ENCODE peak calls at places on chromosomes 2 and 18, in six cellular contexts. One of them, this sample, is unnamed.

GRCh38 chr2:235070063-235070706 is 118.4 kb downstream of the SH3BP4 start:
- DNase-seq in GM12878: no peak
- DNase-seq in HCT116: no peak
- DNase-seq in HepG2: no peak
- DNase-seq in H1: peak; percentile 63
- DNase-seq in K562: no peak
- DNase-seq in this sample: no peak

GRCh38 chr18:25298853-25299274 is 53.1 kb downstream of the ZNF521 start:
- DNase-seq in GM12878: no peak
- DNase-seq in HCT116: no peak
- DNase-seq in HepG2: no peak
- DNase-seq in H1: no peak
- DNase-seq in K562: peak; percentile 33
- DNase-seq in this sample: no peak

GRCh38 chr2:191910518-191910917 is 63.6 kb upstream of the CAVIN2 start:
- DNase-seq in GM12878: no peak
- DNase-seq in HCT116: no peak
- DNase-seq in HepG2: no peak
- DNase-seq in H1: no peak
- DNase-seq in K562: no peak
- DNase-seq in this sample: no peak

GRCh38 chr2:224101820-224102630 is 62.9 kb upstream of the SERPINE2 start:
- DNase-seq in GM12878: no peak
- DNase-seq in HCT116: no peak
- DNase-seq in HepG2: no peak
- DNase-seq in H1: no peak
- DNase-seq in K562: no peak
- DNase-seq in this sample: no peak

GRCh38 chr2:127387655-127388422 is at the start of gene MAP3K2:
- DNase-seq in GM12878: peak; percentile 45
- DNase-seq in HCT116: peak; percentile 72
- DNase-seq in HepG2: peak; percentile 86
- DNase-seq in H1: no peak
- DNase-seq in K562: peak; percentile 100
- DNase-seq in this sample: peak; percentile 82

GRCh38 chr18:13481820-13482640 is 244.3 kb downstream of the FAM210A start:
- DNase-seq in GM12878: peak; percentile 51
- DNase-seq in HCT116: no peak
- DNase-seq in HepG2: no peak
- DNase-seq in H1: no peak
- DNase-seq in K562: no peak
- DNase-seq in this sample: no peak

GRCh38 chr2:224263571-224264043 is 138.3 kb downstream of the FAM124B start:
- DNase-seq in GM12878: no peak
- DNase-seq in HCT116: no peak
- DNase-seq in HepG2: no peak
- DNase-seq in H1: no peak
- DNase-seq in K562: no peak
- DNase-seq in this sample: no peak

GRCh38 chr2:42256502-42256901 is 87.3 kb downstream of the EML4 start:
- DNase-seq in GM12878: peak; percentile 27
- DNase-seq in HCT116: no peak
- DNase-seq in HepG2: no peak
- DNase-seq in H1: no peak
- DNase-seq in K562: no peak
- DNase-seq in this sample: no peak

GRCh38 chr18:478679-479078 is 21.8 kb downstream of the COLEC12 start:
- DNase-seq in GM12878: no peak
- DNase-seq in HCT116: no peak
- DNase-seq in HepG2: no peak
- DNase-seq in H1: no peak
- DNase-seq in K562: no peak
- DNase-seq in this sample: no peak

GRCh38 chr2:174611006-174611405 is 13.4 kb upstream of the WIPF1 start:
- DNase-seq in GM12878: no peak
- DNase-seq in HCT116: no peak
- DNase-seq in HepG2: no peak
- DNase-seq in H1: no peak
- DNase-seq in K562: no peak
- DNase-seq in this sample: no peak

GRCh38 chr18:73638709-73639108 is 508.9 kb downstream of the FBXO15 start:
- DNase-seq in GM12878: no peak
- DNase-seq in HCT116: no peak
- DNase-seq in HepG2: no peak
- DNase-seq in H1: no peak
- DNase-seq in K562: no peak
- DNase-seq in this sample: no peak

GRCh38 chr18:31268985-31269406 is 49.0 kb upstream of the DSG1 start:
- DNase-seq in GM12878: peak; percentile 51
- DNase-seq in HCT116: no peak
- DNase-seq in HepG2: no peak
- DNase-seq in H1: no peak
- DNase-seq in K562: no peak
- DNase-seq in this sample: no peak

GRCh38 chr18:5543854-5544389 is at the start of gene EPB41L3:
- DNase-seq in GM12878: no peak
- DNase-seq in HCT116: no peak
- DNase-seq in HepG2: no peak
- DNase-seq in H1: no peak
- DNase-seq in K562: no peak
- DNase-seq in this sample: no peak

GRCh38 chr2:232528746-232529445 is 2.9 kb downstream of the CHRND start:
- DNase-seq in GM12878: no peak
- DNase-seq in HCT116: no peak
- DNase-seq in HepG2: no peak
- DNase-seq in H1: no peak
- DNase-seq in K562: no peak
- DNase-seq in this sample: no peak

GRCh38 chr2:109170645-109171044 is 41.6 kb downstream of the SH3RF3 start:
- DNase-seq in GM12878: no peak
- DNase-seq in HCT116: no peak
- DNase-seq in HepG2: no peak
- DNase-seq in H1: no peak
- DNase-seq in K562: no peak
- DNase-seq in this sample: no peak

GRCh38 chr18:22167471-22168151 is 1.8 kb upstream of the GATA6 start:
- DNase-seq in GM12878: no peak
- DNase-seq in HCT116: no peak
- DNase-seq in HepG2: no peak
- DNase-seq in H1: no peak
- DNase-seq in K562: no peak
- DNase-seq in this sample: no peak

GRCh38 chr2:39660612-39661196 is 5.0 kb upstream of the TMEM178A start:
- DNase-seq in GM12878: no peak
- DNase-seq in HCT116: no peak
- DNase-seq in HepG2: no peak
- DNase-seq in H1: no peak
- DNase-seq in K562: no peak
- DNase-seq in this sample: no peak

GRCh38 chr2:30178618-30179404 is 32.0 kb downstream of the YPEL5 start:
- DNase-seq in GM12878: no peak
- DNase-seq in HCT116: no peak
- DNase-seq in HepG2: no peak
- DNase-seq in H1: no peak
- DNase-seq in K562: peak; percentile 38
- DNase-seq in this sample: no peak

GRCh38 chr18:48228301-48228715 is 180.9 kb downstream of the ZBTB7C start:
- DNase-seq in GM12878: no peak
- DNase-seq in HCT116: no peak
- DNase-seq in HepG2: no peak
- DNase-seq in H1: no peak
- DNase-seq in K562: no peak
- DNase-seq in this sample: no peak

GRCh38 chr2:96967964-96968363 is 18.4 kb downstream of the FAM178B start:
- DNase-seq in GM12878: no peak
- DNase-seq in HCT116: no peak
- DNase-seq in HepG2: no peak
- DNase-seq in H1: no peak
- DNase-seq in K562: no peak
- DNase-seq in this sample: no peak

GRCh38 chr2:96537066-96537733 is 648 bp downstream of the ARID5A start:
- DNase-seq in GM12878: peak; percentile 66
- DNase-seq in HCT116: no peak
- DNase-seq in HepG2: no peak
- DNase-seq in H1: no peak
- DNase-seq in K562: peak; percentile 46
- DNase-seq in this sample: no peak

GRCh38 chr2:241469746-241470145 is 38.6 kb downstream of the STK25 start:
- DNase-seq in GM12878: no peak
- DNase-seq in HCT116: no peak
- DNase-seq in HepG2: no peak
- DNase-seq in H1: no peak
- DNase-seq in K562: no peak
- DNase-seq in this sample: no peak

GRCh38 chr2:26941486-26941885 is 29.0 kb upstream of the MAPRE3 start:
- DNase-seq in GM12878: no peak
- DNase-seq in HCT116: no peak
- DNase-seq in HepG2: no peak
- DNase-seq in H1: no peak
- DNase-seq in K562: no peak
- DNase-seq in this sample: no peak

GRCh38 chr2:179751184-179751809 is 110.1 kb downstream of the ZNF385B start:
- DNase-seq in GM12878: no peak
- DNase-seq in HCT116: peak; percentile 18
- DNase-seq in HepG2: peak; percentile 27
- DNase-seq in H1: no peak
- DNase-seq in K562: no peak
- DNase-seq in this sample: no peak

GRCh38 chr2:4618141-4618540 is 914.8 kb downstream of the DCDC2C start:
- DNase-seq in GM12878: no peak
- DNase-seq in HCT116: no peak
- DNase-seq in HepG2: no peak
- DNase-seq in H1: no peak
- DNase-seq in K562: no peak
- DNase-seq in this sample: no peak

GRCh38 chr18:48356909-48357631 is 52.1 kb downstream of the ZBTB7C start:
- DNase-seq in GM12878: no peak
- DNase-seq in HCT116: no peak
- DNase-seq in HepG2: no peak
- DNase-seq in H1: no peak
- DNase-seq in K562: no peak
- DNase-seq in this sample: no peak

GRCh38 chr2:176653856-176654443 is 384.7 kb downstream of the MTX2 start:
- DNase-seq in GM12878: no peak
- DNase-seq in HCT116: peak; percentile 72
- DNase-seq in HepG2: peak; percentile 57
- DNase-seq in H1: peak; percentile 49
- DNase-seq in K562: peak; percentile 29
- DNase-seq in this sample: peak; percentile 83

GRCh38 chr2:60652822-60653315 is 99.4 kb upstream of the BCL11A start:
- DNase-seq in GM12878: no peak
- DNase-seq in HCT116: no peak
- DNase-seq in HepG2: no peak
- DNase-seq in H1: no peak
- DNase-seq in K562: no peak
- DNase-seq in this sample: no peak

DNA sequence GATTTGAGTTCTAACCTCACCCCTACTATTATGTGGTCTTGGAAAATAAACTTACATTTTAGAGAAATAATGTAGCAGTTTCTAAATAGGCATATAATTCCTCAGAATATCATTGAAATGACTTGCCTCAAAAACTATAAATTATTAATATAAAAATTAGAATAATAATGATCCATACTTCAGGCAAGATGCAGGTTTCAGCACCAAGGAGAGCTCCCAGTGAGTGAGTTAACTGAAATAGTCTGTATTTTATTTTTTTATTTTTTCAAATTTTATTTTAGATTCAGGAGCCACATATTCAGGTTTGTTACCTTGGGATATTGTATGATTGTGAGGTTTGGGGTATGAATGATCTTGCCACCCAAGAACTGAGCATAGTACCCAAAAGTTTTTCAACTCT is 472.2 kb upstream of the DCC start:
- DNase-seq in GM12878: no peak
- DNase-seq in HCT116: no peak
- DNase-seq in HepG2: no peak
- DNase-seq in H1: no peak
- DNase-seq in K562: no peak
- DNase-seq in this sample: no peak
- TF ChIP-seq ZNF274 in GM12878: no peak
- TF ChIP-seq ZNF274 in HCT116: no peak
- TF ChIP-seq ZNF274 in HepG2: no peak
- TF ChIP-seq ZNF274 in H1: no peak
- TF ChIP-seq ZNF274 in K562: no peak
- TF ChIP-seq ZNF274 in this sample: no peak

GRCh38 chr2:160281213-160281612 is 81.1 kb upstream of the ITGB6 start:
- DNase-seq in GM12878: no peak
- DNase-seq in HCT116: no peak
- DNase-seq in HepG2: peak; percentile 21
- DNase-seq in H1: no peak
- DNase-seq in K562: no peak
- DNase-seq in this sample: no peak
- TF ChIP-seq YY1 in GM12878: no peak
- TF ChIP-seq YY1 in HCT116: no peak
- TF ChIP-seq YY1 in HepG2: no peak
- TF ChIP-seq YY1 in H1: no peak
- TF ChIP-seq YY1 in K562: no peak
- TF ChIP-seq YY1 in this sample: no peak

DNA sequence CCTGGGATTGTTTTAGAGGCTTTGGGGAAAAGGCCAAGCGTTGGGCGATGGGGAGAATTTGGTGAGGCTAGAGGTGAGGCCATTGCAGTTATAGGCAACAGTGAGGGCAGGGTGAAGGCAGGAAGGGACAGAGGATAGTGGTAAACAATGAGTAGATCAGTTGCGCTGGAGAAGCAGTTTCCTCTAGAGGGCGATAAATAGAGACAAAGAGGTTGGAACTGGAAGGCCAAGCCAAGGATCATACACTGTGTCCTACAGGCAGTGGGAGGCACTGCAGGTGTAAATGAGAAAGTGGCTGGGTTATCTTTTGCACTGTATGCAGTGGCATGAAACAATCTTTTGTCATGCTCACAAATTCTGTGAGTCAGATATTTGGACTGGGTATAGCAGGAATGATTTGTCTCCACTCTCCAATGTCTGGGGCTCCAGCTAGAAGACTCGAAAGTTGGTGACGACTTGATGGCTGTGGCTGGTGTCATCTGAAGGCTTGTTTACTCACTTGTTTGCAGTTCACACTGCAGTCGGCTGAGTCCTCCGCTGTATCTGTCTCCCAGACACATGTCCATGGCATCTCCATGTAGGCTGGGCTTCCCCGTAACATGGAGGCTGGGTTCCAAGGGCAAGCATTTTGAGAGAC is 82.1 kb downstream of the TNP1 start:
- DNase-seq in GM12878: peak; percentile 27
- DNase-seq in HCT116: peak; percentile 84
- DNase-seq in HepG2: peak; percentile 89
- DNase-seq in H1: peak; percentile 58
- DNase-seq in K562: peak; percentile 74
- DNase-seq in this sample: peak; percentile 79
- TF ChIP-seq ZNF274 in GM12878: no peak
- TF ChIP-seq ZNF274 in HCT116: no peak
- TF ChIP-seq ZNF274 in HepG2: no peak
- TF ChIP-seq ZNF274 in H1: no peak
- TF ChIP-seq ZNF274 in K562: no peak
- TF ChIP-seq ZNF274 in this sample: no peak

DNA sequence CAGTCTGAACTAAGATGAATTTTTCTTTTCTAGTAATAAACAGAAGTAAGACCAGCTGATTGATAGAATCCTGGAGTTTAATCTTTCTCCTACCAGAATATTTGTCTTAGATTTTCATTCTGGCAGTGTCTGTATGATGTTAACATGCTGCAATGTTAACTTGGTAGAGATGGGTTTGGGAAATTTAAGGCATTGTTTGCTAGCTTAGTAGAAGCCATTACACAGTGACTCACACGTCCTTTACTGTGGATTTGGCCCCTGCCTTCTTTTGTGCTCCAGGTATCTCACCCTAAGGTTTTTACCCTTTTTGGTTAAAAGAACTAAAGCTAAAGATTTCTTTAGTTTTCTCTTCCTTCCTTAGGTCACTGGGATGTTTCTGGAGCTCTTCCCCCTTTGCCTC is 84.1 kb downstream of the SPTBN1 start:
- DNase-seq in GM12878: no peak
- DNase-seq in HCT116: no peak
- DNase-seq in HepG2: no peak
- DNase-seq in H1: no peak
- DNase-seq in K562: no peak
- DNase-seq in this sample: no peak
- TF ChIP-seq YY1 in GM12878: no peak
- TF ChIP-seq YY1 in HCT116: no peak
- TF ChIP-seq YY1 in HepG2: no peak
- TF ChIP-seq YY1 in H1: no peak
- TF ChIP-seq YY1 in K562: no peak
- TF ChIP-seq YY1 in this sample: no peak

This sample was measured in NT2/D1.